ENCODE peak calls at places on chromosomes 12 and 14, in four cellular contexts. P is endodermal cell, M is kidney epithelial cell, B is left lung. U is an unnamed sample.

GRCh38 chr12:130719263-130719892 is 3.3 kb upstream of the RIMBP2 start:
- DNase-seq in M (no peak), P (peak), B (no peak), U (no peak)

GRCh38 chr14:68124885-68125731 is 305.5 kb downstream of the RAD51B start:
- DNase-seq in B (no peak), M (peak), P (no peak), U (no peak)

GRCh38 chr12:6828671-6829531 is 694 bp downstream of the P3H3 start:
- DNase-seq in M (no peak), B (peak), P (peak), U (peak)

GRCh38 chr14:66638688-66639087 is 130.7 kb downstream of the GPHN start:
- DNase-seq in P (no peak), M (no peak), B (no peak), U (no peak)

GRCh38 chr12:52235001-52235760 is 2.1 kb downstream of the KRT7 start:
- DNase-seq in M (no peak), B (peak), P (no peak), U (no peak)

GRCh38 chr14:75960219-75960618 is 21.6 kb downstream of the TGFB3 start:
- DNase-seq in P (no peak), B (no peak), M (no peak), U (no peak)

GRCh38 chr14:33908540-33909223 is 42.2 kb downstream of the EGLN3 start:
- DNase-seq in M (no peak), B (no peak), P (no peak), U (no peak)

GRCh38 chr14:41167040-41167439 is 439.6 kb upstream of the LRFN5 start:
- DNase-seq in B (no peak), P (peak), M (no peak), U (no peak)

GRCh38 chr12:121925361-121925725 is 7.0 kb downstream of the CFAP251 start:
- DNase-seq in P (peak), B (no peak), M (no peak), U (no peak)

GRCh38 chr14:23364604-23365352 is at the start of gene EFS:
- DNase-seq in P (no peak), M (no peak), B (peak), U (peak)

GRCh38 chr12:4300870-4301269 is 20.1 kb upstream of the TIGAR start:
- DNase-seq in B (no peak), P (no peak), M (no peak), U (no peak)

GRCh38 chr14:91416744-91417133 is 881 bp downstream of the CCDC88C start:
- DNase-seq in B (no peak), P (peak), M (no peak), U (no peak)

GRCh38 chr12:89708793-89709156 is at the start of gene ATP2B1:
- DNase-seq in P (peak), B (peak), M (no peak), U (peak)

GRCh38 chr12:43863770-43864366 is 28.0 kb downstream of the TMEM117 start:
- DNase-seq in P (no peak), B (no peak), M (no peak), U (no peak)

GRCh38 chr14:32150392-32150791 is 51.5 kb upstream of the RNU6-7 start:
- DNase-seq in P (no peak), M (no peak), B (no peak), U (no peak)

GRCh38 chr14:33369972-33370371 is 431.3 kb downstream of the NPAS3 start:
- DNase-seq in P (no peak), B (no peak), M (no peak), U (no peak)

GRCh38 chr12:95083938-95084337 is 10.5 kb upstream of the NR2C1 start:
- DNase-seq in P (no peak), M (peak), B (no peak), U (no peak)

GRCh38 chr12:87439990-87440827 is 589.0 kb downstream of the C12orf50 start:
- DNase-seq in B (no peak), M (peak), P (peak), U (no peak)

GRCh38 chr12:96434107-96434506 is 33.9 kb upstream of the CDK17 start:
- DNase-seq in B (no peak), P (no peak), M (no peak), U (no peak)

GRCh38 chr12:7645395-7646177 is 20.1 kb downstream of the APOBEC1 start:
- DNase-seq in B (no peak), M (no peak), P (peak), U (no peak)

GRCh38 chr14:23559010-23559920 is 3.2 kb downstream of the THTPA start:
- DNase-seq in B (peak), M (no peak), P (peak), U (peak)

DNA sequence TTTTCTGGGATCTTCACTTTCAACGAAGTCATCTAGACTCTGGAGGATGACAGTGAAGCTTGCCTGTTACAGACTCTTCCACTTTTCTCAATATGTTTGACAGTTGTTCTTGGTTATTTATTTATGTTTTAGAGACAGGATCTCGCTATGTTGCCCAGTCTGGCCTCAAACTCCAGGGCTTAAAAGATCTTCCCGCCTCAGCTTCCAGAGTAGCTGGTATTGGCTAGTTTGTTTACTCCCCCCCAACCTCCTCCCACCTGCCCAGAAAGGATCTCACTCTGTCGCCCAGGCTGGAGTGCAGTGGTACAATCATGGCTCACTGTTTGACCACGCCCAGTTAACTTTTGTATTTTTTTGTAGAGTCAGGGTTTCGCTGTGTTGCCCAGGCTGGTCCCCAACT is 3.3 kb downstream of the SPATS2 start:
- DNase-seq in P (peak), M (no peak), B (no peak), U (no peak)
- TF ChIP-seq CTCF in P (no peak), M (no peak), B (no peak), U (no peak)

GRCh38 chr14:51277753-51278415 is 37.8 kb downstream of the TMX1 start:
- DNase-seq in B (no peak), P (no peak), M (no peak), U (no peak)

GRCh38 chr14:51285102-51285501 is 45.1 kb downstream of the TMX1 start:
- DNase-seq in B (no peak), M (no peak), P (no peak), U (no peak)

GRCh38 chr14:51289169-51289568 is 49.1 kb downstream of the TMX1 start:
- DNase-seq in M (no peak), B (no peak), P (no peak), U (no peak)

DNA sequence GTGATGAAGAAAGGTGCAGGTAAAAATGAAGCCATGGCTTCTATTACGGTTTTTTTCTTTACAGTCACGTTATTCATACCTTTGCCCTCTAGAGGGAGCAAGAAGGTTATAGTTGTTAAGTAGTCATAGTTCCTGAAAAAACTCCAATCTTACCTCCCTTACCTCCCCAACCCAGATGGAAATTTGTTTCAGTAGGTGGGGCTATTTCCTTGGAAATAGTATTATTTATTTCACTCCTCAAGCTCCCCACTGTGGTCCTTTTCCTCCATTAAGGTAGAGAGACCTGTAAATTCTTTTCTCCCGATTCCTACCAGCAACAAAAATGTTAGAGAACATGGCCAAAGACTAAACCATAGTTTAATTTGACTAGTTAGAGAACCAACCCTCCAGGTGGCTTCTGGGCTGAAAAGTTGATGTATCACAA is 43.4 kb downstream of the TMX1 start:
- DNase-seq in P (no peak), M (peak), B (no peak), U (no peak)
- TF ChIP-seq CTCF in P (peak), M (peak), B (peak), U (peak)

GRCh38 chr14:89849931-89850330 is 104.6 kb downstream of the EFCAB11 start:
- DNase-seq in M (no peak), B (no peak), P (no peak), U (no peak)

GRCh38 chr14:89844508-89844907 is 110.0 kb downstream of the EFCAB11 start:
- DNase-seq in B (no peak), M (no peak), P (no peak), U (no peak)

GRCh38 chr14:89845346-89845745 is 109.2 kb downstream of the EFCAB11 start:
- DNase-seq in B (no peak), P (no peak), M (no peak), U (no peak)

GRCh38 chr14:89851031-89851430 is 103.5 kb downstream of the EFCAB11 start:
- DNase-seq in P (no peak), B (no peak), M (no peak), U (no peak)

DNA sequence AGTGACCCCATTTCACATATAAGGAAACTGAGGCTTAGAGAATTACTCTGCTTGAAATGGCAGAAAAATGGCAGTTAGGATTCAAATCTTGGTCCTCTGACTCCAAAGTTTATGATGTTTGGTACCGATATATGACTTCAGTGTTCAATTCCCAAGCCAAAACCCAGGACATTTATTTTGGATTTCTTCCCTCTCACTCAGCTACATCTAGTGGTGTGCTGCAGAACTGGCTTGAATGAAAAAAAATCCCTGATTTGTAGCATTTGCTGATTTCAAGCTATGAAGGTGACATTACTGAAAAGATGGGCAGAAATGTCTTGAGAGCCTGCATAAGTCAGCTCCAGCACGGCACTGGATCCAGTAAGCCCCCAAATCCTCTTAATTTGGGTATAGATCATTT is 106.4 kb downstream of the EFCAB11 start:
- DNase-seq in M (no peak), B (no peak), P (no peak), U (no peak)
- TF ChIP-seq CTCF in M (peak), B (no peak), P (peak), U (no peak)

GRCh38 chr12:108985750-108986149 is 35.1 kb downstream of the SVOP start:
- DNase-seq in M (no peak), B (no peak), P (no peak), U (no peak)
- TF ChIP-seq CTCF in M (no peak), B (no peak), P (no peak), U (no peak)

GRCh38 chr14:21070083-21070609 is at the start of gene ARHGEF40:
- DNase-seq in B (peak), M (no peak), P (peak), U (peak)

GRCh38 chr14:21068521-21069387 is 1.4 kb upstream of the ARHGEF40 start:
- DNase-seq in M (no peak), B (peak), P (peak), U (no peak)

GRCh38 chr14:21063479-21063878 is 5.9 kb downstream of the RNASE8 start:
- DNase-seq in P (no peak), M (peak), B (no peak), U (no peak)

GRCh38 chr14:21069388-21070082 is 569 bp upstream of the ARHGEF40 start:
- DNase-seq in B (peak), P (peak), M (no peak), U (no peak)

GRCh38 chr14:21066882-21067502 is 3.1 kb upstream of the ARHGEF40 start:
- DNase-seq in M (no peak), B (no peak), P (no peak), U (no peak)
- TF ChIP-seq CTCF in M (peak), B (no peak), P (peak), U (no peak)

GRCh38 chr12:14048949-14049545 is 67.6 kb upstream of the GRIN2B start:
- DNase-seq in B (no peak), M (no peak), P (no peak), U (no peak)
- TF ChIP-seq CTCF in B (no peak), M (no peak), P (no peak), U (no peak)

GRCh38 chr12:50103351-50103750 is 457 bp upstream of the GPD1 start:
- DNase-seq in B (no peak), M (no peak), P (no peak), U (no peak)

GRCh38 chr12:50102186-50102585 is 1.6 kb upstream of the GPD1 start:
- DNase-seq in B (no peak), P (no peak), M (no peak), U (no peak)

GRCh38 chr12:50100561-50100960 is 3.2 kb upstream of the GPD1 start:
- DNase-seq in P (no peak), M (no peak), B (no peak), U (no peak)

GRCh38 chr12:50102648-50103309 is 1.0 kb upstream of the GPD1 start:
- DNase-seq in M (no peak), B (no peak), P (no peak), U (no peak)

GRCh38 chr12:50101663-50102062 is 2.1 kb upstream of the GPD1 start:
- DNase-seq in M (no peak), B (no peak), P (peak), U (no peak)
- TF ChIP-seq CTCF in M (peak), B (no peak), P (peak), U (peak)

DNA sequence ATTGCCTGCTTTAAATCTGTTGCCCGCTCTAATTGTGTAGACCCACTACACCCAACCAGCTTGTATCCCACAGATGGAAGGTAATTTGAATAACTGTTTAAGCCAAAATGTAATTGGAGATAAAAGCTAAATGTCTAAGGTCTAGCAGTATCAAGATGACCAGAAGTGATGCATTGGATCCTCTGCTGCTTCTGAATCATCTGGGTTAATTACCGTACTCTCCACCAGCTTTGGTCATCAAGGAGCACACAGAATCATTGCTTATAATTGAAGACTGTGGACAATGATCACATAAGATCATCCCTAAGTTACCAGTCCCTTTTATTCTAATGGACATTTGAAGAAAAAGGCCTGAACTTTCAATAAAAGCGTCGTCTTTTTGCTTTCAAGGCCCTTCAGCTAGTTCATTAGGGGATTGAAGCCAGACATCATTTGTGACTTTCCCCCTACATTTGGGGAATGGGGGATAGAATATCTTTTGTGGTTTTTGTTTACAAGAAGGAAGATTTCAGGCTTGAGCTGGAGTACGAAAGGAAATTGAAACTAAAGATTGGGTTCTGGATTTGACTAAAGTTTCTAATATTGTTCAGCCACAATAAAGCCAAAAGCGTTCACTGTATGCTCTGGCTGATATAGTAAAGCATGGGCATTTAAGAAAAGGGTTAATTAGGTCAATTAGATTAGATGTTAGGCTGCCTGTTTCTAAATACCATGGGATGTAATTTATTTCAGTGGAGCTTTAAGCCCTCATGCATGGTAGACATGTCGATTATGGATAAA is 123.2 kb downstream of the CHST11 start:
- DNase-seq in P (no peak), M (no peak), B (no peak), U (no peak)
- TF ChIP-seq CTCF in P (no peak), M (no peak), B (no peak), U (no peak)

DNA sequence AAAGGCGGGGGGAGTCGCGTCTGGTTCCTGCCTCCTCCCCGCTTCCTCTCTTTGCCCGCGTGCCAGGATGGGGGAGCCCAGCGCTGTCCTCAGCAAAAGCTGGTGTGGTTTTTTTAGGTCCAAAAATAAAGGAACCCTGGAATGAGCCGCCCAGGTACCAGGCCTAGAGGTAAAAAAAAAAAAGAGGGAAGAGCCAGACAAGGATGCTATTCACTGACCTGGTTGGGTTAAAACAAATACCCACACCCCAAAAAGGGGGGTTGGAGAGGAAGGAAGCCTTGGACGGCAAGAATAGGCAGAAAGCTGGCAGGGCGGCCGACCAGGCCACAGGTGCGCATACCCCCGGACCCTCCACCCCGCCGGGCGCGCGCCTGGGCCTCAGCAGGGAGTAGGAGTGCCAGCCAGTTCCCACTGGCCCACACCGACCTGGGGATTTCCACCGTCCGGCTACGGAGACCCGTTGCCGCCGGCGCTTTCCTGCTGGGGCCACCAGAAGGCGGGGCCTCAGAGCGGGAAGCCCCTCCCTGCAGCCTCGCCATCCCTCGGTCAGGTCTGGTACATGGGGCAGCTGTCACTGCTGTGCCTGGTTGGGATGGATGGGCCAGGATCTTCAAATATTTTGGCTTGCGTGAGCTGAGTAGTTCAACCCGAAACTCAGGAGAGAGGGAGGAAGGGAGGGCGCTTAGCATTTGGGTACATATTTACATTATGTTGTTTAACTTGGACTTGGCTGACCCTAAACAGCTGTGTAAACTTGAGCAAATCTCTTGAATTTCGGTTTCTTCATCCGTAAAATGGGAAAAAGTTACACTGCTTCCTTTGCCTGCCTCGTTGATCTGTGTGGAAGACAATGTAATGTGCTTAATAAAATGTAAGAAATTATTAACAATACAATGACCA is 5.4 kb upstream of the IRF2BPL start:
- DNase-seq in M (no peak), P (peak), B (peak), U (peak)
- TF ChIP-seq CTCF in M (no peak), P (no peak), B (no peak), U (no peak)